ENCODE peak calls at places on chromosome 15, in five cellular contexts. O is heart right ventricle, Q is lower lobe of right lung, K is hepatocyte, D is stomach. H is an unnamed sample.

GRCh38 chr15:78302579-78302978 is 3.2 kb upstream of the SKIC8 start:
- DNase-seq in O (no peak), Q (no peak), K (no peak), D (no peak), H (peak)

GRCh38 chr15:84727429-84727828 is 11.5 kb upstream of the SEC11A start:
- DNase-seq in O (no peak), Q (no peak), K (no peak), D (no peak), H (no peak)

GRCh38 chr15:46900992-46901391 is 816.3 kb upstream of the SEMA6D start:
- DNase-seq in O (no peak), Q (no peak), K (no peak), D (no peak), H (no peak)

GRCh38 chr15:35630570-35630969 is 84.6 kb upstream of the DPH6 start:
- DNase-seq in O (no peak), Q (no peak), K (peak), D (no peak), H (peak)

GRCh38 chr15:88003928-88004327 is 252.6 kb downstream of the NTRK3 start:
- DNase-seq in O (no peak), Q (no peak), K (no peak), D (no peak), H (no peak)

GRCh38 chr15:68345481-68345880 is 67.9 kb downstream of the FEM1B start:
- DNase-seq in O (no peak), Q (no peak), K (no peak), D (no peak), H (no peak)

GRCh38 chr15:45129651-45130129 is at the start of the genes DUOX1 and DUOXA1:
- DNase-seq in O (peak), Q (peak), K (peak), D (peak), H (no peak)

GRCh38 chr15:67880651-67881182 is 40.9 kb upstream of the RNU6-1 start:
- DNase-seq in O (no peak), Q (no peak), K (no peak), D (peak), H (peak)

GRCh38 chr15:80495406-80495942 is 91.3 kb downstream of the ARNT2 start:
- DNase-seq in O (no peak), Q (no peak), K (no peak), D (no peak), H (no peak)

GRCh38 chr15:80500021-80500420 is 95.8 kb downstream of the ARNT2 start:
- DNase-seq in O (no peak), Q (no peak), K (no peak), D (no peak), H (no peak)

GRCh38 chr15:80498652-80499051 is 94.5 kb downstream of the ARNT2 start:
- DNase-seq in O (no peak), Q (no peak), K (no peak), D (no peak), H (no peak)

GRCh38 chr15:80496101-80496500 is 91.9 kb downstream of the ARNT2 start:
- DNase-seq in O (no peak), Q (no peak), K (no peak), D (no peak), H (no peak)

GRCh38 chr15:80497221-80497620 is 93.0 kb downstream of the ARNT2 start:
- DNase-seq in O (no peak), Q (no peak), K (no peak), D (no peak), H (no peak)
- H3K27ac ChIP-seq in O (no peak), Q (no peak), K (no peak), D (no peak), H (no peak)

GRCh38 chr15:25133804-25134203 is 179.0 kb downstream of the SNRPN start:
- DNase-seq in O (no peak), Q (no peak), K (no peak), D (no peak), H (no peak)

GRCh38 chr15:25137013-25137412 is 182.2 kb downstream of the SNRPN start:
- DNase-seq in O (no peak), Q (no peak), K (no peak), D (no peak), H (no peak)

GRCh38 chr15:25134546-25134945 is 179.8 kb downstream of the SNRPN start:
- DNase-seq in O (no peak), Q (no peak), K (peak), D (no peak), H (peak)

DNA sequence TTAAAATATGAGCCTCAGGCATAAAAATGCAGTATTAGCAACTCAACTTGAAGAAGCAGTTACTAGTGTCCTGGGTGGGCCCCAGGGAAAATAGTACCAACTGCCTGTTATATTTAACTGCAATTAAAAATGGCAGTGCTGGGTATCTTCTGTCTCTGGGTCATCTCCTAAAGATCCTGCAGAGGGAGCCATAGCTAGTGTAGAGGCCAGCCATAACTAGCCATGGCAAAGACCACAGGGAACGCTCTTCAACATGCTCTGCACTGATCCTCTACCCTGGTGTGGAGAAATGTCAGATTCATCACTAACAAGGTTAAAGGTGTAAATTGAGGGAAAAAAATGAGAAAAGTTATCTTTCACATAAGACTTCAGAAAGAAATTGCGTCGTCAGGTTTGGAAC is 181.3 kb downstream of the SNRPN start:
- DNase-seq in O (no peak), Q (no peak), K (no peak), D (no peak), H (peak)
- TF ChIP-seq CTCF in O (peak), Q (no peak), K (peak), D (no peak), H (peak)

DNA sequence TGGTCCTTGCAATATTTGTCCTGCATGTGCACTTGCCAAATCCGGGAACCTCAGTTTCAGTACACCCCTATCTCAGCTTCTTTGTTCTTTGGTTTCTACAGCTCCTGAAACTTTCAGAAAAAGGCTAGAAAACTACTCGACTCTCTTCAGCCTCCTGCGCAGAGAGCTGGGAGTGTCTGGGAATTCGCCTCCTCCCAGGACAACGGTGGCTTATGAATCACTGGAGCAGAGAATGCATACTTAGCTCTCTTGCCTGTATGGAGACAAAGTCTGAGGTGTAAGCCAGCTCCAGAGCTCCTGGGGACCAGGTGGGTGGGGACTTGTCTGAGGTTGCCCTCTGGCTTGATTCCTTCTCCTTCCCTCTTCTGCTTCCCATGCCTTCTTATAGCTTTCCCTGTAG is 285.3 kb upstream of the ATP10A start:
- DNase-seq in O (no peak), Q (no peak), K (no peak), D (no peak), H (no peak)
- H3K27ac ChIP-seq in O (no peak), Q (no peak), K (no peak), D (no peak), H (no peak)

GRCh38 chr15:59646271-59646670 is 11.0 kb downstream of the GTF2A2 start:
- DNase-seq in O (no peak), Q (no peak), K (no peak), D (no peak), H (no peak)

GRCh38 chr15:59644757-59645156 is 12.6 kb downstream of the GTF2A2 start:
- DNase-seq in O (no peak), Q (no peak), K (no peak), D (no peak), H (no peak)

GRCh38 chr15:59647085-59647484 is 10.2 kb downstream of the GTF2A2 start:
- DNase-seq in O (no peak), Q (no peak), K (no peak), D (no peak), H (no peak)

DNA sequence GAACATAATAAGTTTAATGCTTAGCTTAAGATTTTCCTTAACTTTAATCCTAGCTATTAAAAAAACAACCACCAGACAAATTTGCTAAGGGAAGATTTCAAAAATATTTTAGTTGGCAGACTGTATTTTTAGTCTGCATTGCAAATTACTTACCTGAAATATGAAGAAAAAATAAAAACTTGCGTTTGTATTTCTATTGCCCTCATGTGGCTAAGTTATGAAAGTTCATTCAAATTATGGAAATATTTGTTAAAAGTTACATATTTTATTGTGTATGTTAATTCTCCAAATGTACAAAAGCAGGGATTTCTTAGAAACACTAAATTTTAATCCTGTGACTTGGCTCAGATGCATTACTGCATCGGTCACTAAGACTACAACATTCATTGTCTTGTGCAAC is 15.0 kb downstream of the GTF2A2 start:
- DNase-seq in O (no peak), Q (no peak), K (no peak), D (no peak), H (peak)
- TF ChIP-seq CTCF in O (no peak), Q (no peak), K (peak), D (no peak), H (peak)

GRCh38 chr15:90609254-90610185 is 79.8 kb downstream of the CRTC3 start:
- DNase-seq in O (no peak), Q (no peak), K (no peak), D (no peak), H (no peak)
- H3K27ac ChIP-seq in O (peak), Q (peak), K (peak), D (peak), H (no peak)

GRCh38 chr15:47987908-47988532 is 132.8 kb upstream of the SLC24A5 start:
- DNase-seq in O (no peak), Q (no peak), K (peak), D (no peak), H (peak)

GRCh38 chr15:47987461-47987860 is 133.3 kb upstream of the SLC24A5 start:
- DNase-seq in O (no peak), Q (no peak), K (no peak), D (no peak), H (no peak)

GRCh38 chr15:47991376-47991775 is 129.4 kb upstream of the SLC24A5 start:
- DNase-seq in O (no peak), Q (no peak), K (no peak), D (no peak), H (peak)

GRCh38 chr15:47990821-47991220 is 130.0 kb upstream of the SLC24A5 start:
- DNase-seq in O (no peak), Q (no peak), K (no peak), D (no peak), H (no peak)

DNA sequence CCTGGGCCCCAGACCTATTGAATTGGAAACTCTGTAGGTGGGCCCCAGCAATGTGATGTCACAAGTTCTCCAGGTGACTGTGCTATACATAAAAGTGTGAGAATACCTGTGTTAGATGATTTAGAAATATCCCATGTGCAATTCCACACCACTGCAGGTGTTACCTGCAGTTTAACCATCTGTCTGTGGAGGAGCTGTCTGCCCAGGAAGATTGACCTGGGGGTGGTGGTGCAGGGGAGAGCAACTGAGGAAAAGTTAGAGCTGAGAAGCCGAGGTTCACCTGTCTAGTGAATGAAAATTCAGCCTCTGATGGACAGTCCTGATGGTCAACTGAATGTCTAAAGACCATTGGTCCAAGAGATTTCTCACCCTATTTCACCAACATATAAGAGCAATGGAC is 132.2 kb upstream of the SLC24A5 start:
- DNase-seq in O (no peak), Q (no peak), K (no peak), D (no peak), H (no peak)
- TF ChIP-seq CTCF in O (no peak), Q (no peak), K (no peak), D (no peak), H (no peak)

GRCh38 chr15:98076021-98076816 is 115.7 kb downstream of the ARRDC4 start:
- DNase-seq in O (peak), Q (peak), K (peak), D (no peak), H (peak)
- H3K27ac ChIP-seq in O (peak), Q (peak), K (no peak), D (no peak), H (peak)

GRCh38 chr15:100032358-100033080 is 299.3 kb upstream of the LYSMD4 start:
- DNase-seq in O (no peak), Q (no peak), K (no peak), D (no peak), H (peak)
- TF ChIP-seq CTCF in O (no peak), Q (no peak), K (no peak), D (no peak), H (no peak)

GRCh38 chr15:58865420-58865880 is 68.0 kb downstream of the SLTM start:
- DNase-seq in O (peak), Q (no peak), K (no peak), D (no peak), H (peak)
- H3K27ac ChIP-seq in O (peak), Q (no peak), K (no peak), D (peak), H (no peak)

GRCh38 chr15:95875141-95875643 is 455.3 kb upstream of the NR2F2 start:
- DNase-seq in O (no peak), Q (no peak), K (no peak), D (peak), H (peak)
- TF ChIP-seq CTCF in O (no peak), Q (no peak), K (no peak), D (no peak), H (peak)

H was measured in cardiac muscle cell.